ENCODE peak calls at places on chromosome 5, in six cellular contexts. One of them, this sample, is unnamed.

GRCh38 chr5:33737284-33737683 is 154.5 kb downstream of the ADAMTS12 start:
- DNase-seq in WTC11: no peak
- DNase-seq in K562: no peak
- DNase-seq in HepG2: no peak
- DNase-seq in GM12878: no peak
- DNase-seq in H1: no peak
- DNase-seq in this sample: no peak

GRCh38 chr5:118723021-118723338 is 265.4 kb downstream of the DTWD2 start:
- DNase-seq in WTC11: no peak
- DNase-seq in K562: no peak
- DNase-seq in HepG2: no peak
- DNase-seq in GM12878: peak; percentile 69
- DNase-seq in H1: no peak
- DNase-seq in this sample: no peak

GRCh38 chr5:151820903-151821302 is 49.1 kb downstream of the G3BP1 start:
- DNase-seq in WTC11: no peak
- DNase-seq in K562: no peak
- DNase-seq in HepG2: peak; percentile 98
- DNase-seq in GM12878: no peak
- DNase-seq in H1: no peak
- DNase-seq in this sample: no peak

GRCh38 chr5:18252559-18252958 is 618.3 kb downstream of the TAF11L14 start:
- DNase-seq in WTC11: no peak
- DNase-seq in K562: no peak
- DNase-seq in HepG2: no peak
- DNase-seq in GM12878: no peak
- DNase-seq in H1: no peak
- DNase-seq in this sample: no peak

GRCh38 chr5:1793301-1793740 is 6.3 kb downstream of the MRPL36 start:
- DNase-seq in WTC11: no peak
- DNase-seq in K562: no peak
- DNase-seq in HepG2: no peak
- DNase-seq in GM12878: no peak
- DNase-seq in H1: no peak
- DNase-seq in this sample: no peak

GRCh38 chr5:144691936-144692335 is 521.3 kb downstream of the KCTD16 start:
- DNase-seq in WTC11: no peak
- DNase-seq in K562: no peak
- DNase-seq in HepG2: no peak
- DNase-seq in GM12878: no peak
- DNase-seq in H1: no peak
- DNase-seq in this sample: no peak

GRCh38 chr5:125536582-125536981 is 790.1 kb upstream of the ZNF608 start:
- DNase-seq in WTC11: no peak
- DNase-seq in K562: no peak
- DNase-seq in HepG2: no peak
- DNase-seq in GM12878: no peak
- DNase-seq in H1: no peak
- DNase-seq in this sample: no peak

GRCh38 chr5:40736103-40736875 is 19.5 kb downstream of the TTC33 start:
- DNase-seq in WTC11: no peak
- DNase-seq in K562: peak; percentile 55
- DNase-seq in HepG2: peak; percentile 48
- DNase-seq in GM12878: peak; percentile 37
- DNase-seq in H1: no peak
- DNase-seq in this sample: peak; percentile 71

GRCh38 chr5:132013006-132013689 is 1.7 kb upstream of the ACSL6 start:
- DNase-seq in WTC11: peak; percentile 5
- DNase-seq in K562: no peak
- DNase-seq in HepG2: no peak
- DNase-seq in GM12878: no peak
- DNase-seq in H1: no peak
- DNase-seq in this sample: no peak

GRCh38 chr5:74167206-74167929 is 473.2 kb downstream of the ENC1 start:
- DNase-seq in WTC11: no peak
- DNase-seq in K562: no peak
- DNase-seq in HepG2: no peak
- DNase-seq in GM12878: no peak
- DNase-seq in H1: no peak
- DNase-seq in this sample: no peak

GRCh38 chr5:4480528-4481404 is 659.4 kb upstream of the ADAMTS16 start:
- DNase-seq in WTC11: no peak
- DNase-seq in K562: no peak
- DNase-seq in HepG2: no peak
- DNase-seq in GM12878: no peak
- DNase-seq in H1: no peak
- DNase-seq in this sample: no peak

DNA sequence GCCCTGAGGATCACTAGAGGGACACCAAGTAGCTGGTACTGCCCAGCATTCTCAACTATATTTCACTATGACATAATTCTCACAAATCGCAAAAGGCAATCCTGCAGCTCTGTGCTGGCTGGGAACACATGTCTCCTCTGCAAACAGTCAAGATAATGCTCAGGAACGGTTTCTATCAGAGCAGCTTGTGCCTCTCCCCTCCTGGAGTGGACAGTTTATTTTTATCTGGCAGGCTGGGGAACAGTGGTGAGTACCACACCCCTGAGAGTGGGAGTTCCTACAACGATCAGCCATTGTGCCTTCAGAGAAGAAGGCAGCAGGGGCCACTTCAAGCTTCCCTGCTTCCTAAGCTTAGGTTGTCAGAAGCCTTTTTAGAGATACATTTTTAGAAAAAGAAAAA is 65.8 kb downstream of the ERAP1 start:
- DNase-seq in WTC11: no peak
- DNase-seq in K562: peak; percentile 36
- DNase-seq in HepG2: no peak
- DNase-seq in GM12878: no peak
- DNase-seq in H1: no peak
- DNase-seq in this sample: no peak
- TF ChIP-seq CREB1 in WTC11: no peak
- TF ChIP-seq CREB1 in K562: no peak
- TF ChIP-seq CREB1 in HepG2: no peak
- TF ChIP-seq CREB1 in GM12878: no peak
- TF ChIP-seq CREB1 in H1: no peak
- TF ChIP-seq CREB1 in this sample: no peak

GRCh38 chr5:156640751-156641241 is 209.3 kb upstream of the PPP1R2B start:
- DNase-seq in WTC11: no peak
- DNase-seq in K562: no peak
- DNase-seq in HepG2: no peak
- DNase-seq in GM12878: no peak
- DNase-seq in H1: no peak
- DNase-seq in this sample: no peak
- TF ChIP-seq CREB1 in WTC11: no peak
- TF ChIP-seq CREB1 in K562: no peak
- TF ChIP-seq CREB1 in HepG2: no peak
- TF ChIP-seq CREB1 in GM12878: no peak
- TF ChIP-seq CREB1 in H1: no peak
- TF ChIP-seq CREB1 in this sample: no peak

GRCh38 chr5:87940775-87941174 is 327.9 kb downstream of the TMEM161B start:
- DNase-seq in WTC11: no peak
- DNase-seq in K562: no peak
- DNase-seq in HepG2: no peak
- DNase-seq in GM12878: no peak
- DNase-seq in H1: no peak
- DNase-seq in this sample: no peak

GRCh38 chr5:87949665-87950640 is 318.7 kb downstream of the TMEM161B start:
- DNase-seq in WTC11: no peak
- DNase-seq in K562: no peak
- DNase-seq in HepG2: no peak
- DNase-seq in GM12878: no peak
- DNase-seq in H1: no peak
- DNase-seq in this sample: no peak

GRCh38 chr5:87944553-87945320 is 323.9 kb downstream of the TMEM161B start:
- DNase-seq in WTC11: peak; percentile 60
- DNase-seq in K562: no peak
- DNase-seq in HepG2: no peak
- DNase-seq in GM12878: no peak
- DNase-seq in H1: peak; percentile 68
- DNase-seq in this sample: peak; percentile 89
- TF ChIP-seq CREB1 in WTC11: no peak
- TF ChIP-seq CREB1 in K562: no peak
- TF ChIP-seq CREB1 in HepG2: no peak
- TF ChIP-seq CREB1 in GM12878: no peak
- TF ChIP-seq CREB1 in H1: no peak
- TF ChIP-seq CREB1 in this sample: peak; percentile 64

DNA sequence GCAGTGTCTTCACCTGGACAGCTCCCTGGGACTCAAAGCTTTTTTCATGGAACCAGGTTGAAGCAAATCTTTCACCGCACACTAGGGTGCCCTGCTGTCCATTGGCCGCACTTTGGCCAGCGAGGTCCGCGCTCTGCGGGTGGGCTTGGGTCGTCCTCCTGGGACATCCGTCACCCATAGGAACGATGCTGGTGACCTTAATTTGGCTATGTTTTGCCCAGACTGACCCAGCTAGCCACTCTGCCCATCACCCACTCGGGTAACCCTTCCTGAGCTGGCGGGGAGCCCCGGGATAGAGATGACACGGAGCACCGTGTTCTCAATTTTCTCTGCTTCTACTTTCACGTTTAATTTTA is 25.9 kb downstream of the ZDHHC11B start:
- DNase-seq in WTC11: no peak
- DNase-seq in K562: no peak
- DNase-seq in HepG2: no peak
- DNase-seq in GM12878: no peak
- DNase-seq in H1: no peak
- DNase-seq in this sample: no peak
- TF ChIP-seq CREB1 in WTC11: no peak
- TF ChIP-seq CREB1 in K562: no peak
- TF ChIP-seq CREB1 in HepG2: no peak
- TF ChIP-seq CREB1 in GM12878: no peak
- TF ChIP-seq CREB1 in H1: no peak
- TF ChIP-seq CREB1 in this sample: no peak

DNA sequence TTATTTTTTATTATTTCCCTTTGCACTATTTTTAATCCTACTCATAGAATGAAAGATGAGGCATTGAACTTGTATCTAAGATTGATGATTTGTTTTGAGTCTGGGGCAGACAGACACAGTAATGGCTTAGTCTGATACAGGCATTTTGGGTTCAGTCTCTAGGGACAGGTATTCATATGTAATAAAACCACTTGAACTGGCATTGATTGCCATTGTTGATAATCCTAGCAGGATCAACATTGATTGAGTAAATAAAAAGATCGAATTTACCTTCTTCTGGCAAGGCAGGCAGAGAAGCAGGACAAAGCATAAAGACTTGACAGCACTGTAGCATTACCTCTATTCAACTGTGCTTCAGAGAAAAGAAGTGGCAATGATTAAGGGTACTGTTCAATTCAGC is 144.3 kb downstream of the COMMD10 start:
- DNase-seq in WTC11: no peak
- DNase-seq in K562: no peak
- DNase-seq in HepG2: no peak
- DNase-seq in GM12878: no peak
- DNase-seq in H1: no peak
- DNase-seq in this sample: no peak
- TF ChIP-seq CREB1 in WTC11: no peak
- TF ChIP-seq CREB1 in K562: no peak
- TF ChIP-seq CREB1 in HepG2: no peak
- TF ChIP-seq CREB1 in GM12878: no peak
- TF ChIP-seq CREB1 in H1: no peak
- TF ChIP-seq CREB1 in this sample: no peak

GRCh38 chr5:111775224-111775623 is 18.2 kb upstream of the NREP start:
- DNase-seq in WTC11: no peak
- DNase-seq in K562: no peak
- DNase-seq in HepG2: no peak
- DNase-seq in GM12878: no peak
- DNase-seq in H1: no peak
- DNase-seq in this sample: no peak
- TF ChIP-seq CREB1 in WTC11: no peak
- TF ChIP-seq CREB1 in K562: no peak
- TF ChIP-seq CREB1 in HepG2: no peak
- TF ChIP-seq CREB1 in GM12878: no peak
- TF ChIP-seq CREB1 in H1: no peak
- TF ChIP-seq CREB1 in this sample: no peak

GRCh38 chr5:135124128-135124527 is 90.1 kb upstream of the PITX1 start:
- DNase-seq in WTC11: no peak
- DNase-seq in K562: no peak
- DNase-seq in HepG2: no peak
- DNase-seq in GM12878: no peak
- DNase-seq in H1: no peak
- DNase-seq in this sample: no peak

GRCh38 chr5:135122797-135123196 is 88.8 kb upstream of the PITX1 start:
- DNase-seq in WTC11: no peak
- DNase-seq in K562: no peak
- DNase-seq in HepG2: no peak
- DNase-seq in GM12878: no peak
- DNase-seq in H1: no peak
- DNase-seq in this sample: no peak

GRCh38 chr5:135120951-135121350 is 86.9 kb upstream of the PITX1 start:
- DNase-seq in WTC11: peak; percentile 57
- DNase-seq in K562: no peak
- DNase-seq in HepG2: no peak
- DNase-seq in GM12878: no peak
- DNase-seq in H1: no peak
- DNase-seq in this sample: peak; percentile 60

GRCh38 chr5:135116146-135116545 is 82.1 kb upstream of the PITX1 start:
- DNase-seq in WTC11: no peak
- DNase-seq in K562: no peak
- DNase-seq in HepG2: no peak
- DNase-seq in GM12878: no peak
- DNase-seq in H1: no peak
- DNase-seq in this sample: no peak

GRCh38 chr5:135119497-135119896 is 85.5 kb upstream of the PITX1 start:
- DNase-seq in WTC11: no peak
- DNase-seq in K562: no peak
- DNase-seq in HepG2: no peak
- DNase-seq in GM12878: no peak
- DNase-seq in H1: no peak
- DNase-seq in this sample: no peak
- TF ChIP-seq CREB1 in WTC11: no peak
- TF ChIP-seq CREB1 in K562: no peak
- TF ChIP-seq CREB1 in HepG2: no peak
- TF ChIP-seq CREB1 in GM12878: no peak
- TF ChIP-seq CREB1 in H1: no peak
- TF ChIP-seq CREB1 in this sample: no peak

GRCh38 chr5:149153751-149154610 is 12.7 kb downstream of the ABLIM3 start:
- DNase-seq in WTC11: no peak
- DNase-seq in K562: no peak
- DNase-seq in HepG2: peak; percentile 50
- DNase-seq in GM12878: no peak
- DNase-seq in H1: no peak
- DNase-seq in this sample: no peak
- TF ChIP-seq CREB1 in WTC11: no peak
- TF ChIP-seq CREB1 in K562: no peak
- TF ChIP-seq CREB1 in HepG2: no peak
- TF ChIP-seq CREB1 in GM12878: no peak
- TF ChIP-seq CREB1 in H1: no peak
- TF ChIP-seq CREB1 in this sample: no peak

DNA sequence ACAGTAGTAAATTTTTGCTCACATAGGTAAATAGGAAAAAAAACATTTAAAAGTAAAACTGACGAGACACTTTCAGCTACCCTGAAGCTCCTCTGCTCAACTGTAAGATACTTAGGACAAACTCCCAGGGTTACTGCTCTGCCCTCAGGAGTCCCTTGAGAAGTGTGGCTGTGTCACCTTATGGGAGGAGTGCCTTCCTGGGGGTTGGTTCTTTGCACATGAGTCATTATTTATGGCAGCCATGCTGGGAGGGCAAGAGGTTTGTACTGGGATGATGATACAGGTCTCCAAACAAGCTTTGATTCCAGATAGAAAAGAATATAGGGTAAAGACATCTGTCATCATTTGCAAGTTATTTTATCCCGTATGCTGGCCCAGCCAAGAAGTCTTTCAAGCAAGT is 45.9 kb downstream of the TTC1 start:
- DNase-seq in WTC11: no peak
- DNase-seq in K562: peak; percentile 35
- DNase-seq in HepG2: no peak
- DNase-seq in GM12878: no peak
- DNase-seq in H1: no peak
- DNase-seq in this sample: no peak
- TF ChIP-seq CREB1 in WTC11: no peak
- TF ChIP-seq CREB1 in K562: no peak
- TF ChIP-seq CREB1 in HepG2: no peak
- TF ChIP-seq CREB1 in GM12878: no peak
- TF ChIP-seq CREB1 in H1: no peak
- TF ChIP-seq CREB1 in this sample: no peak

This sample was measured in GM23338.